ENCODE peak calls at places on chromosomes 11 and 22, in five cellular contexts. O is mucosa of gallbladder, N is HCT116, R is fibroblast of the conjunctiva, X is right lobe of liver. G is an unnamed sample.

GRCh38 chr11:117026593-117027330 is 71.5 kb downstream of the SIK3 start:
- DNase-seq in X (no peak), O (no peak), N (peak; percentile 19), R (peak; percentile 62), G (peak; percentile 72)

GRCh38 chr11:104984818-104985217 is 16.4 kb upstream of the CASP4 start:
- DNase-seq in X (no peak), R (no peak), N (no peak), O (no peak), G (no peak)

GRCh38 chr11:36374726-36375125 is 78.6 kb downstream of the PRR5L start:
- DNase-seq in N (no peak), O (no peak), X (no peak), R (no peak), G (no peak)

GRCh38 chr11:10495464-10495786 is 40.4 kb downstream of the AMPD3 start:
- DNase-seq in R (no peak), O (no peak), N (no peak), X (no peak), G (no peak)

GRCh38 chr11:114345575-114346222 is 49.5 kb downstream of the NNMT start:
- DNase-seq in X (no peak), N (no peak), O (no peak), R (no peak), G (no peak)

GRCh38 chr11:64885367-64886286 is 7.2 kb upstream of the EHD1 start:
- DNase-seq in N (no peak), X (no peak), R (no peak), O (peak; percentile 53), G (peak; percentile 62)

GRCh38 chr11:36077886-36078685 is 134.2 kb downstream of the LDLRAD3 start:
- DNase-seq in N (no peak), R (no peak), O (no peak), X (no peak), G (peak; percentile 22)

GRCh38 chr11:48037709-48038468 is 57.5 kb downstream of the PTPRJ start:
- DNase-seq in X (no peak), R (peak; percentile 49), O (no peak), N (no peak), G (peak; percentile 70)

GRCh38 chr11:88428959-88429358 is 91.4 kb upstream of the CTSC start:
- DNase-seq in X (no peak), O (no peak), N (no peak), R (no peak), G (no peak)

GRCh38 chr11:105706025-105706530 is 96.2 kb downstream of the GRIA4 start:
- DNase-seq in O (no peak), N (no peak), X (no peak), R (no peak), G (no peak)

GRCh38 chr22:17890245-17890671 is 116.0 kb upstream of the BID start:
- DNase-seq in X (no peak), O (no peak), N (no peak), R (no peak), G (no peak)

GRCh38 chr11:69791266-69791665 is 16.1 kb upstream of the FGF4 start:
- DNase-seq in N (no peak), O (peak; percentile 16), R (no peak), X (no peak), G (peak; percentile 5)

G was measured in RPMI7951.